ENCODE peak calls at places on chromosomes 13 and 19, in seven cellular contexts. J is heart left ventricle, L is GM03348, R is NCI-H187, X is AG04449, Y is NCI-H2171 treated with DMSO at 0.1 percent for 48 hours, E is stomach. D is an unnamed sample.

GRCh38 chr13:113926951-113927660 is 46.8 kb downstream of the C13orf46 start:
- DNase-seq in J (no peak), L (no peak), R (no peak), X (no peak), Y (no peak), E (peak), D (no peak)

GRCh38 chr13:105462981-105463380 is 1072.5 kb downstream of the EFNB2 start:
- DNase-seq in J (no peak), L (no peak), R (no peak), X (no peak), Y (no peak), E (no peak), D (no peak)

GRCh38 chr19:45676851-45677263 is 8.8 kb downstream of the GIPR start:
- DNase-seq in J (no peak), L (no peak), R (no peak), X (no peak), Y (peak), E (peak), D (no peak)

GRCh38 chr19:17095141-17095919 is 19.8 kb downstream of the MYO9B start:
- DNase-seq in J (peak), L (peak), R (no peak), X (no peak), Y (no peak), E (no peak), D (no peak)

GRCh38 chr19:39160523-39160861 is 34.9 kb downstream of the PAK4 start:
- DNase-seq in J (no peak), L (peak), R (no peak), X (no peak), Y (no peak), E (peak), D (peak)

GRCh38 chr19:14514215-14514871 is 3.9 kb downstream of the DNAJB1 start:
- DNase-seq in J (no peak), L (no peak), R (no peak), X (no peak), Y (no peak), E (no peak), D (no peak)

GRCh38 chr13:69857188-69857821 is 250.3 kb upstream of the ATXN8OS start:
- DNase-seq in J (no peak), L (peak), R (no peak), X (no peak), Y (peak), E (no peak), D (no peak)

GRCh38 chr13:99270503-99270902 is 12.3 kb upstream of the GPR18 start:
- DNase-seq in J (no peak), L (no peak), R (no peak), X (no peak), Y (no peak), E (no peak), D (no peak)

GRCh38 chr13:50257646-50258045 is 242.4 kb downstream of the KCNRG start:
- DNase-seq in J (no peak), L (no peak), R (no peak), X (no peak), Y (no peak), E (no peak), D (no peak)

GRCh38 chr19:11091343-11092153 is 2.3 kb downstream of the LDLR start:
- DNase-seq in J (peak), L (peak), R (no peak), X (peak), Y (no peak), E (peak), D (peak)

GRCh38 chr19:1213391-1214286 is 8.1 kb downstream of the STK11 start:
- DNase-seq in J (peak), L (no peak), R (no peak), X (no peak), Y (no peak), E (peak), D (no peak)

GRCh38 chr13:43872181-43872580 is 7.4 kb downstream of the CCDC122 start:
- DNase-seq in J (no peak), L (no peak), R (no peak), X (no peak), Y (no peak), E (no peak), D (no peak)

GRCh38 chr19:56639217-56639616 is 3.7 kb upstream of the SMIM17 start:
- DNase-seq in J (no peak), L (no peak), R (no peak), X (no peak), Y (no peak), E (no peak), D (no peak)

GRCh38 chr13:108266316-108266936 is 3.1 kb upstream of the TNFSF13B start:
- DNase-seq in J (no peak), L (no peak), R (no peak), X (no peak), Y (no peak), E (no peak), D (no peak)

GRCh38 chr19:56760842-56761241 is 79.7 kb downstream of the PEG3 start:
- DNase-seq in J (no peak), L (no peak), R (no peak), X (no peak), Y (no peak), E (no peak), D (no peak)

GRCh38 chr19:17180997-17181702 is 34.0 kb upstream of the USE1 start:
- DNase-seq in J (no peak), L (no peak), R (no peak), X (no peak), Y (no peak), E (no peak), D (no peak)

GRCh38 chr19:40326201-40326600 is 22.0 kb downstream of the C19orf47 start:
- DNase-seq in J (no peak), L (no peak), R (no peak), X (no peak), Y (no peak), E (no peak), D (no peak)

GRCh38 chr13:54592201-54592600 is 1563.6 kb downstream of the OLFM4 start:
- DNase-seq in J (no peak), L (no peak), R (no peak), X (no peak), Y (no peak), E (no peak), D (no peak)

GRCh38 chr13:28754698-28755545 is 36.2 kb upstream of the SLC46A3 start:
- DNase-seq in J (peak), L (no peak), R (no peak), X (no peak), Y (no peak), E (no peak), D (no peak)

GRCh38 chr13:28479005-28479404 is 15.9 kb downstream of the FLT1 start:
- DNase-seq in J (no peak), L (no peak), R (no peak), X (no peak), Y (no peak), E (no peak), D (no peak)

GRCh38 chr19:19615086-19615485 is 3.4 kb downstream of the PBX4 start:
- DNase-seq in J (no peak), L (no peak), R (no peak), X (no peak), Y (no peak), E (no peak), D (no peak)

GRCh38 chr13:52348081-52348480 is 57.9 kb downstream of the THSD1 start:
- DNase-seq in J (no peak), L (peak), R (no peak), X (peak), Y (no peak), E (no peak), D (no peak)

GRCh38 chr13:48320906-48321510 is 17.5 kb downstream of the RB1 start:
- DNase-seq in J (no peak), L (no peak), R (no peak), X (no peak), Y (no peak), E (no peak), D (no peak)

GRCh38 chr19:30365121-30365800 is 6.9 kb upstream of the ZNF536 start:
- DNase-seq in J (no peak), L (no peak), R (no peak), X (no peak), Y (no peak), E (no peak), D (no peak)

GRCh38 chr13:88005188-88005587 is 334.0 kb downstream of the SLITRK5 start:
- DNase-seq in J (no peak), L (no peak), R (no peak), X (no peak), Y (no peak), E (no peak), D (no peak)

GRCh38 chr19:13984875-13985741 is 21.0 kb downstream of the RFX1 start:
- DNase-seq in J (no peak), L (no peak), R (no peak), X (no peak), Y (peak), E (no peak), D (no peak)

GRCh38 chr13:100139822-100140221 is 50.9 kb downstream of the PCCA start:
- DNase-seq in J (no peak), L (no peak), R (no peak), X (no peak), Y (no peak), E (no peak), D (no peak)

GRCh38 chr13:35630551-35631275 is 154.2 kb upstream of the MAB21L1 start:
- DNase-seq in J (no peak), L (peak), R (no peak), X (peak), Y (peak), E (no peak), D (no peak)

GRCh38 chr13:73337511-73337910 is 278.7 kb downstream of the KLF5 start:
- DNase-seq in J (no peak), L (no peak), R (no peak), X (no peak), Y (no peak), E (no peak), D (no peak)

GRCh38 chr13:93435651-93436050 is 209.0 kb downstream of the GPC6 start:
- DNase-seq in J (no peak), L (no peak), R (no peak), X (no peak), Y (no peak), E (no peak), D (no peak)

GRCh38 chr13:36413161-36413560 is 19.1 kb upstream of the CCNA1 start:
- DNase-seq in J (no peak), L (no peak), R (no peak), X (no peak), Y (no peak), E (no peak), D (no peak)

GRCh38 chr13:62879071-62879470 is 1463.4 kb upstream of the PCDH20 start:
- DNase-seq in J (no peak), L (peak), R (no peak), X (no peak), Y (no peak), E (no peak), D (no peak)

GRCh38 chr19:7705387-7706187 is 3.7 kb upstream of the FCER2 start:
- DNase-seq in J (peak), L (no peak), R (no peak), X (no peak), Y (no peak), E (peak), D (no peak)

GRCh38 chr19:41928221-41928683 is at the start of gene ERFL:
- DNase-seq in J (no peak), L (peak), R (no peak), X (no peak), Y (no peak), E (no peak), D (no peak)

D was measured in GOT3.